ENCODE peak calls at places on chromosomes 5 and 9, in eight cellular contexts. One of them, this sample, is unnamed.

GRCh38 chr5:125375143-125375542 is 628.7 kb upstream of the ZNF608 start:
- DNase-seq in PC-3: no peak
- DNase-seq in GM23248: no peak
- DNase-seq in fibroblast of lung: no peak
- DNase-seq in HCT116: no peak
- DNase-seq in PC-9: no peak
- DNase-seq in H1: no peak
- DNase-seq in hepatocyte: no peak
- DNase-seq in this sample: no peak

GRCh38 chr5:82313016-82313415 is 34.9 kb upstream of the RPS23 start:
- DNase-seq in PC-3: no peak
- DNase-seq in GM23248: peak
- DNase-seq in fibroblast of lung: no peak
- DNase-seq in HCT116: peak
- DNase-seq in PC-9: peak
- DNase-seq in H1: no peak
- DNase-seq in hepatocyte: peak
- DNase-seq in this sample: no peak

GRCh38 chr5:40932766-40933165 is 23.5 kb downstream of the C7 start:
- DNase-seq in PC-3: no peak
- DNase-seq in GM23248: no peak
- DNase-seq in fibroblast of lung: no peak
- DNase-seq in HCT116: no peak
- DNase-seq in PC-9: no peak
- DNase-seq in H1: no peak
- DNase-seq in hepatocyte: no peak
- DNase-seq in this sample: no peak

GRCh38 chr9:135152608-135153337 is 65.3 kb downstream of the OLFM1 start:
- DNase-seq in PC-3: no peak
- DNase-seq in GM23248: no peak
- DNase-seq in fibroblast of lung: no peak
- DNase-seq in HCT116: peak
- DNase-seq in PC-9: no peak
- DNase-seq in H1: peak
- DNase-seq in hepatocyte: peak
- DNase-seq in this sample: no peak

GRCh38 chr5:35485487-35485886 is 132.2 kb upstream of the SPEF2 start:
- DNase-seq in PC-3: no peak
- DNase-seq in GM23248: no peak
- DNase-seq in fibroblast of lung: no peak
- DNase-seq in HCT116: no peak
- DNase-seq in PC-9: no peak
- DNase-seq in H1: no peak
- DNase-seq in hepatocyte: no peak
- DNase-seq in this sample: no peak

GRCh38 chr5:167953151-167953788 is 338.2 kb upstream of the WWC1 start:
- DNase-seq in PC-3: no peak
- DNase-seq in GM23248: no peak
- DNase-seq in fibroblast of lung: no peak
- DNase-seq in HCT116: no peak
- DNase-seq in PC-9: no peak
- DNase-seq in H1: no peak
- DNase-seq in hepatocyte: no peak
- DNase-seq in this sample: no peak

GRCh38 chr5:93850311-93850710 is 108.9 kb upstream of the POU5F2 start:
- DNase-seq in PC-3: no peak
- DNase-seq in GM23248: no peak
- DNase-seq in fibroblast of lung: no peak
- DNase-seq in HCT116: no peak
- DNase-seq in PC-9: no peak
- DNase-seq in H1: no peak
- DNase-seq in hepatocyte: no peak
- DNase-seq in this sample: no peak

GRCh38 chr5:147188200-147189108 is 46.4 kb upstream of the STK32A start:
- DNase-seq in PC-3: peak
- DNase-seq in GM23248: peak
- DNase-seq in fibroblast of lung: peak
- DNase-seq in HCT116: peak
- DNase-seq in PC-9: peak
- DNase-seq in H1: peak
- DNase-seq in hepatocyte: peak
- DNase-seq in this sample: peak

GRCh38 chr5:76641514-76642120 is 18.4 kb upstream of the F2RL2 start:
- DNase-seq in PC-3: peak
- DNase-seq in GM23248: peak
- DNase-seq in fibroblast of lung: peak
- DNase-seq in HCT116: peak
- DNase-seq in PC-9: peak
- DNase-seq in H1: peak
- DNase-seq in hepatocyte: peak
- DNase-seq in this sample: peak

GRCh38 chr5:79133657-79134451 is 22.2 kb downstream of the BHMT start:
- DNase-seq in PC-3: peak
- DNase-seq in GM23248: peak
- DNase-seq in fibroblast of lung: peak
- DNase-seq in HCT116: peak
- DNase-seq in PC-9: peak
- DNase-seq in H1: peak
- DNase-seq in hepatocyte: peak
- DNase-seq in this sample: peak

GRCh38 chr5:10306806-10307205 is 896 bp downstream of the CMBL start:
- DNase-seq in PC-3: peak
- DNase-seq in GM23248: no peak
- DNase-seq in fibroblast of lung: no peak
- DNase-seq in HCT116: no peak
- DNase-seq in PC-9: no peak
- DNase-seq in H1: no peak
- DNase-seq in hepatocyte: no peak
- DNase-seq in this sample: no peak

GRCh38 chr9:108776920-108777650 is 78.7 kb downstream of the ACTL7B start:
- DNase-seq in PC-3: peak
- DNase-seq in GM23248: peak
- DNase-seq in fibroblast of lung: peak
- DNase-seq in HCT116: no peak
- DNase-seq in PC-9: peak
- DNase-seq in H1: no peak
- DNase-seq in hepatocyte: no peak
- DNase-seq in this sample: no peak

DNA sequence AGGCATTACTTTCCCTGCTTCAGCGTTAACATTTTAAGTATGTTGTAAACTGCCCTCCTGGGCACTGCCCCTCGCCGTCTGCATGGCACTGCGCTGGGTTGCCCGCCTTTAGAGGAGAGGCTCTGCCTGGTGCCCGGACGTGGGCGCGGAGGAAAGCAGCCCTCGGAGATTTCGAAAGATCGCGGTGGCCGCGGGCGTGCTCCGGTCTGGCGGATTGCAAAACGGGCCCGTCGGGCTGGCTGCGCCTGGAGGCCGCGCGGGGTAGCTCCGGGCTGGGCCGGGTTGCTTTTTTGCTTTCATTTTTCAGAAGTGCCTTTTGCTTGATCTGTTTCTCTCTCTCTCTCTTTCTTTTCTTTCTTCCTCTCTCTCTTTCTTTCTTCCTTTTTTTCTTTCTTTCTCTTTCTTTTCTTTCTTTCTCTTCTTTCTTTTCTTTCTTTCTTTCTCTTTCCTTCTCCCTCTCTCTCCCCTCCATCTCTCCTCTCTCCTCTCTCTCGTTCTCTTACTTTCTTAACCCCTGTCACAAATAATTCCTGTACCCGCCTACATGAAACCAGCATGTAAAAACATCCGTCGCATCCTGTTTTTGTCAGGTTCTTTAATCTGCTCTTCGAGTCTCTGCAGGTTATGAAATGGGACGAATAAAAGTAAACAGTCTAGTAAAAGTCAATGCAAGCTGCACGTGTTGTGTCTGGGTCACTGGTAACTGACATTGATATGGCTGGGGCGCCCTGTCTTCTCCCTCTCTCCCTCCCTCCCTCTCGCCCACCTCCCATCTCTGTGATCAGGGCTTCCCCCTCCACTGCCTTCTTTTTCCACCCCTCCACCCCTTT is 1.7 kb downstream of the FST start:
- DNase-seq in PC-3: no peak
- DNase-seq in GM23248: peak
- DNase-seq in fibroblast of lung: peak
- DNase-seq in HCT116: peak
- DNase-seq in PC-9: peak
- DNase-seq in H1: peak
- DNase-seq in hepatocyte: peak
- DNase-seq in this sample: peak
- TF ChIP-seq EZH2 in PC-3: no peak
- TF ChIP-seq EZH2 in GM23248: no peak
- TF ChIP-seq EZH2 in fibroblast of lung: no peak
- TF ChIP-seq EZH2 in HCT116: no peak
- TF ChIP-seq EZH2 in PC-9: no peak
- TF ChIP-seq EZH2 in H1: no peak
- TF ChIP-seq EZH2 in hepatocyte: no peak
- TF ChIP-seq EZH2 in this sample: no peak

DNA sequence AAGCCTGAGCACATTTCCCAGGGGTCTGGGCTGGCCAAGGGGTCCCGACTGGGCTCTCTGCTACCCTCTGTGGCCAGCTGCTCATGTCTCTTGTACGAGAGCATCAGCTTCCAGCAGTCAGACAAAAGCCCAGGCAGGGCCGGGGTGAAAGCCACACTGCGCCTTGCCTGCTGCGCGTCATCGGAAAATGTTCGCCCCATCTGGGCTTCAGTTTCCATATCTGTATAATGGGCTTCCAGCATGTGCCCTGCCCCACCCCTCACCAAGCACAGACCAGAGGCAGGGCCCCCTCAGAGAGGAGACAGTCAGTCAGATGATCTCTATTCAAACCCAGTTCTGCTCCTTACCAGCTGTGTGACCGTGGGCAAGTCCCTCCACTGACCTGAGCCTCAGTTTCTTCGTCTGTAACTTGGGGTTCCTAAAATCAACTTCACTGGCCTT is 8.0 kb upstream of the GRHPR start:
- DNase-seq in PC-3: no peak
- DNase-seq in GM23248: no peak
- DNase-seq in fibroblast of lung: no peak
- DNase-seq in HCT116: no peak
- DNase-seq in PC-9: no peak
- DNase-seq in H1: no peak
- DNase-seq in hepatocyte: no peak
- DNase-seq in this sample: no peak
- H3K4me3 ChIP-seq in PC-3: no peak
- H3K4me3 ChIP-seq in GM23248: no peak
- H3K4me3 ChIP-seq in fibroblast of lung: no peak
- H3K4me3 ChIP-seq in HCT116: no peak
- H3K4me3 ChIP-seq in PC-9: no peak
- H3K4me3 ChIP-seq in H1: no peak
- H3K4me3 ChIP-seq in hepatocyte: no peak
- H3K4me3 ChIP-seq in this sample: no peak

GRCh38 chr9:1766042-1766441 is 249.1 kb upstream of the SMARCA2 start:
- DNase-seq in PC-3: no peak
- DNase-seq in GM23248: no peak
- DNase-seq in fibroblast of lung: no peak
- DNase-seq in HCT116: no peak
- DNase-seq in PC-9: no peak
- DNase-seq in H1: no peak
- DNase-seq in hepatocyte: no peak
- DNase-seq in this sample: no peak
- TF ChIP-seq EZH2 in PC-3: no peak
- TF ChIP-seq EZH2 in GM23248: no peak
- TF ChIP-seq EZH2 in fibroblast of lung: no peak
- TF ChIP-seq EZH2 in HCT116: no peak
- TF ChIP-seq EZH2 in PC-9: no peak
- TF ChIP-seq EZH2 in H1: no peak
- TF ChIP-seq EZH2 in hepatocyte: no peak
- TF ChIP-seq EZH2 in this sample: no peak

DNA sequence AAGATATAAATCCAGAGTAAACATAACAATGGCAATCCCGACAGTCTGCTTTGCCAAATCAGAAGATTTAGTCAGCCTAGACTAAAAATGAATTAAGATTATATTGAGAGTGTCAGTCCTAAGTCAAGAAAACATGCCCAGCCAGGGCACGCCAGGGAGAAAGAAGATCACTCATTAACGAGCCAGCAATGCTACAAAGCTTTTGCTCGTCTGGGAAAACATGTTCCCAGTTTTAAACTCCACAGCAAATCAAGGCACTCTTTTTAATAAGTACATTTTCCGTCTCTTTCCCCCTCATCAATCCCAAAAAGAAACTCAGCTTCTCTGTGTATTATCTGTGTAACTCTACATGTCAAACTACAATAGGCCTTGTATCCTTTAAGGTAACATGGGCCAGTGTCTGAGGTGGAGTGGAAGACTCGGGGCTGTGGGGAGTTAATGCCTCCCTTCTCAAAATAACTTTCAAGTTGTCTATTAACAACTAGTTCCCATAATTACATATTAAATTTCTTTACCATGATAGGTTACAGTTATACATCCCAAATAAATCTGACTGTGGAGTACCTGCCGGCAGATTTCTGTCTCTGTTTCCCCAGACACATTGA is 40.9 kb downstream of the NFIB start:
- DNase-seq in PC-3: no peak
- DNase-seq in GM23248: no peak
- DNase-seq in fibroblast of lung: no peak
- DNase-seq in HCT116: no peak
- DNase-seq in PC-9: no peak
- DNase-seq in H1: no peak
- DNase-seq in hepatocyte: no peak
- DNase-seq in this sample: no peak
- H3K4me3 ChIP-seq in PC-3: no peak
- H3K4me3 ChIP-seq in GM23248: no peak
- H3K4me3 ChIP-seq in fibroblast of lung: no peak
- H3K4me3 ChIP-seq in HCT116: no peak
- H3K4me3 ChIP-seq in PC-9: no peak
- H3K4me3 ChIP-seq in H1: no peak
- H3K4me3 ChIP-seq in hepatocyte: no peak
- H3K4me3 ChIP-seq in this sample: no peak